ENCODE peak calls at places on chromosomes 7 and 10, in nine cellular contexts. K is body of pancreas; P is tibial artery; H is pancreas; C is CD8-positive, alpha-beta memory T cell; A is endodermal cell; J is H9; I is RWPE1; X is transverse colon. O is an unnamed sample.

GRCh38 chr7:50954716-50955115 is 172.0 kb upstream of the GRB10 start:
- DNase-seq in K (no peak), P (no peak), H (no peak), C (no peak), A (no peak), J (no peak), I (no peak), X (no peak), O (no peak)

GRCh38 chr10:113177936-113178335 is 227.9 kb downstream of the TCF7L2 start:
- DNase-seq in K (no peak), P (no peak), H (no peak), C (no peak), A (peak), J (no peak), I (no peak), X (no peak), O (no peak)

GRCh38 chr7:39240864-39241263 is 263.2 kb downstream of the POU6F2 start:
- DNase-seq in K (no peak), P (no peak), H (no peak), C (no peak), A (no peak), J (no peak), I (no peak), X (no peak), O (no peak)

GRCh38 chr10:114395361-114396022 is 8.8 kb downstream of the AFAP1L2 start:
- DNase-seq in K (no peak), P (no peak), H (no peak), C (no peak), A (no peak), J (no peak), I (no peak), X (no peak), O (no peak)

GRCh38 chr10:21579291-21579690 is 45.3 kb downstream of the MLLT10 start:
- DNase-seq in K (no peak), P (no peak), H (no peak), C (no peak), A (no peak), J (no peak), I (no peak), X (no peak), O (no peak)

GRCh38 chr7:156092307-156092706 is 280.0 kb upstream of the SHH start:
- DNase-seq in K (no peak), P (peak), H (no peak), C (no peak), A (no peak), J (no peak), I (no peak), X (no peak), O (no peak)

GRCh38 chr7:23009303-23009702 is 4.6 kb downstream of the HYCC1 start:
- DNase-seq in K (no peak), P (no peak), H (no peak), C (no peak), A (no peak), J (no peak), I (no peak), X (no peak), O (no peak)

GRCh38 chr7:153190452-153190851 is 430.9 kb downstream of the ACTR3B start:
- DNase-seq in K (peak), P (no peak), H (peak), C (no peak), A (peak), J (peak), I (no peak), X (no peak), O (no peak)

GRCh38 chr7:50988465-50988864 is 205.8 kb upstream of the GRB10 start:
- DNase-seq in K (no peak), P (no peak), H (no peak), C (no peak), A (peak), J (no peak), I (no peak), X (no peak), O (no peak)

GRCh38 chr10:132708936-132709335 is 77.0 kb downstream of the NKX6-2 start:
- DNase-seq in K (no peak), P (peak), H (no peak), C (no peak), A (peak), J (peak), I (no peak), X (no peak), O (no peak)

GRCh38 chr10:26739087-26739631 is 41.7 kb downstream of the PDSS1 start:
- DNase-seq in K (no peak), P (no peak), H (no peak), C (no peak), A (no peak), J (no peak), I (no peak), X (no peak), O (no peak)

GRCh38 chr10:129853236-129853946 is 110.7 kb downstream of the EBF3 start:
- DNase-seq in K (no peak), P (no peak), H (no peak), C (no peak), A (no peak), J (no peak), I (peak), X (no peak), O (no peak)

GRCh38 chr7:51366930-51367613 is 50.5 kb upstream of the COBL start:
- DNase-seq in K (peak), P (no peak), H (peak), C (no peak), A (peak), J (peak), I (peak), X (peak), O (no peak)

GRCh38 chr10:44300666-44301649 is 83.9 kb downstream of the CXCL12 start:
- DNase-seq in K (peak), P (no peak), H (peak), C (no peak), A (no peak), J (no peak), I (peak), X (no peak), O (no peak)

GRCh38 chr10:69318997-69319727 is 40.9 kb downstream of the HK1 start:
- DNase-seq in K (peak), P (peak), H (peak), C (peak), A (peak), J (no peak), I (no peak), X (peak), O (peak)

GRCh38 chr10:69319911-69320316 is 41.6 kb downstream of the HK1 start:
- DNase-seq in K (no peak), P (no peak), H (no peak), C (no peak), A (peak), J (no peak), I (no peak), X (no peak), O (no peak)

GRCh38 chr10:69316313-69317059 is 38.2 kb downstream of the HK1 start:
- DNase-seq in K (no peak), P (no peak), H (no peak), C (no peak), A (peak), J (no peak), I (no peak), X (no peak), O (no peak)

GRCh38 chr10:69317175-69318086 is 39.1 kb downstream of the HK1 start:
- DNase-seq in K (no peak), P (no peak), H (no peak), C (no peak), A (peak), J (peak), I (no peak), X (no peak), O (no peak)

GRCh38 chr10:69318087-69318996 is 40.0 kb downstream of the HK1 start:
- DNase-seq in K (peak), P (peak), H (peak), C (peak), A (peak), J (peak), I (peak), X (peak), O (peak)
- H3K27ac ChIP-seq in K (peak), P (peak), H (peak), C (peak), A (no peak), J (no peak), I (peak), X (peak), O (peak)

GRCh38 chr7:100566018-100566531 is 7.6 kb downstream of the SAP25 start:
- DNase-seq in K (no peak), P (no peak), H (no peak), C (no peak), A (no peak), J (no peak), I (no peak), X (no peak), O (no peak)

GRCh38 chr7:100567045-100567730 is 6.5 kb downstream of the SAP25 start:
- DNase-seq in K (no peak), P (peak), H (no peak), C (no peak), A (peak), J (peak), I (no peak), X (no peak), O (no peak)

GRCh38 chr7:100568936-100569844 is 4.5 kb downstream of the SAP25 start:
- DNase-seq in K (peak), P (no peak), H (peak), C (peak), A (peak), J (peak), I (no peak), X (peak), O (peak)

GRCh38 chr7:100568176-100568935 is 5.3 kb downstream of the SAP25 start:
- DNase-seq in K (peak), P (no peak), H (peak), C (no peak), A (peak), J (peak), I (no peak), X (peak), O (peak)

DNA sequence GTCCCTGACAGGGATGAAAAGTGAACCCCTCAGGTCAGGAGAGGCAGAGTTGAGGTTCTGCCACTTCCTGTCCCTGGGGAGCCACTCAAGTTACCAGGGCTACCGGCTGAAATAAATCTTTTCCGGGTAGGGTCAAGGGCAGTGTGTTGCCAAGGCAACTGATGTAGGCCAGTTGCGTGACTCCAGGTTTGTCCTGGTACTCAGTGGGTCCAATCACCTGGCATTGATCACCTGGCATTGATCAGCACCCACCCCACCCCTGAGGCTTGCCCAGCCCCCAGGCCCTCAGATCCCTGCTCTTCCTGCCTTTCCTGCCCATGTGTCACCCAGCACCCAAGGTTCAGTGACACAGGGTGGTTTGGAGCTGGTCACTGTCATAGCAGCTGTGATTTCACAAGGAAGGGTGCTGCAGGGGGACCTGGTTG is 5.9 kb downstream of the SAP25 start:
- DNase-seq in K (peak), P (no peak), H (peak), C (no peak), A (no peak), J (peak), I (no peak), X (no peak), O (no peak)
- H3K27ac ChIP-seq in K (peak), P (no peak), H (peak), C (no peak), A (no peak), J (no peak), I (peak), X (peak), O (no peak)

DNA sequence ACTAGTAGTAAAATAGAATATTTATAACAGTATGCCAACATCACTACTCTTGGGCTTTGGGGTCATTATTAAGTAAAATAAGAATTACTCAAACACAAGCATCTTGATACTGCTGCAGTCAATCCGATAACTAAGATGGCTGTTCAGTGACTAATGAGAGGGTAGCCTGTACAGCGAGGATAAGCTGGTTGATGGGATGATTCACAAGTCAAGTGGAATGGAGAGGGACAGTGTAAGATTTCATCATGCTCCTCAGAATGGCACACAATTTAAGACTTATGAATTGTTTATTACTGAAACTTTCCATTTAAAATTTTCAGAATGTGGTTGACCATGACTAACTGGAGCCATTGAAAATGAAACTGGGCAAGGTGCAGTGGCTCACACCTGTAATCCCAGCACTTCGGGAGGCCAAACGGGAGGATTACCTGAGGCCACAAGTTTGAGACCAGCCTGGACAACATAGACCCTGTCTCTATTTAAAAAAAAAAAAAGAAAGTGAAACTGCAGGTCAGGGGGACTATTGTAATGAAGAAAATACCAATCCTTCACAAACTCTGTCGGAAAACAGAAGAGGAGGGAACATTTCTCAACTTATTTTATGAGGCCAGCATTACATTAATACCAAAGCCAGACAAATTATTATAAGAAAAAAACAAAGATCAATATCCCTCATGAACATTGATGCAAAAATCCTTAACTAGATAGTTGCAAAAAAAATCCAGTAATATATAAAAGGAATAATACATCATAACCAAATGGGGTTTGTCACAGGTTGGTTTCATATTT is 11.2 kb downstream of the AVL9 start:
- DNase-seq in K (no peak), P (no peak), H (no peak), C (no peak), A (no peak), J (no peak), I (peak), X (no peak), O (no peak)
- H3K27ac ChIP-seq in K (no peak), P (no peak), H (no peak), C (peak), A (no peak), J (no peak), I (no peak), X (no peak), O (no peak)

DNA sequence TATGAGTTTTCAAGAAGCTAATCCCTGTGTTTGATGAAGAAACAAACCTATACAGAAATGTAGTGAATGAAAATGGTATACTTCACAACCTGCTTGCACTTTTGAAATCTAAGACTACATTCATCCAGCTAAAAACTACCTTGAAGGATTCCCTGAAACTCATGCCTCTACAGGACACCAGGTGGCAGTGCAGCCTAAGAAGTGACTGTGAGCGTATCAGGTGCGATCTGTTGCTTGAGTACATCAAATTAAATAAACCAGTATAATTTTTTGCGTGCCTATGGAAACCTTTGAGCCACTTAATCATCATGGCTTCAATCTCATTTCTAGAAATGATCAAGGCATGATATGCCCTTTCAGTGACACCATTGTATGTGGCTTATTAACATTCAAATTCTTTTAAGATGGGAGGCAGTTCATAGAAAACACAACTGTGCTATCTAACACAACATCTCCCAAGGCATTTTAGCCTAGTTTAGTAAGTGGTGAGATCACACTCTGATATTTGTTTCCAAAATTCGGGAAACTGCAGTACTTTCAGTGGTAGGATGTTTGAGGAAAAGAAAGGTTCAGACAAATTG is 57.4 kb downstream of the PPP1R17 start:
- DNase-seq in K (peak), P (peak), H (peak), C (no peak), A (peak), J (peak), I (peak), X (peak), O (peak)
- H3K27ac ChIP-seq in K (no peak), P (no peak), H (no peak), C (no peak), A (no peak), J (no peak), I (no peak), X (no peak), O (no peak)